ENCODE peak calls at places on chromosomes 3 and 15, in five cellular contexts. B is H1, J is HepG2, Y is GM12878, H is K562. Z is an unnamed sample. For H4K20me1, the result is how much of the 10 kb centered on the place peaks cover.

GRCh38 chr3:102339671-102340070 is 95.1 kb upstream of the ZPLD1 start:
- DNase-seq in B (no peak), J (no peak), Y (no peak), H (no peak), Z (no peak)

GRCh38 chr15:27973886-27974285 is 125.2 kb downstream of the OCA2 start:
- DNase-seq in B (no peak), J (no peak), Y (no peak), H (no peak), Z (no peak)

GRCh38 chr3:16102905-16103364 is 71.5 kb upstream of the GALNT15 start:
- DNase-seq in B (no peak), J (peak), Y (no peak), H (no peak), Z (no peak)

GRCh38 chr15:90686435-90687218 is 30.5 kb upstream of the BLM start:
- DNase-seq in B (no peak), J (no peak), Y (peak), H (no peak), Z (no peak)

GRCh38 chr3:47482411-47482810 is 6.7 kb upstream of the SCAP start:
- DNase-seq in B (no peak), J (no peak), Y (no peak), H (peak), Z (no peak)

GRCh38 chr3:139893264-139893962 is 41.6 kb upstream of the CLSTN2 start:
- DNase-seq in B (no peak), J (no peak), Y (no peak), H (no peak), Z (no peak)

GRCh38 chr3:147298511-147298982 is 107.8 kb downstream of the ZIC4 start:
- DNase-seq in B (no peak), J (peak), Y (no peak), H (no peak), Z (no peak)

GRCh38 chr3:195114026-195114425 is 156.9 kb downstream of the XXYLT1 start:
- DNase-seq in B (no peak), J (no peak), Y (no peak), H (no peak), Z (no peak)

GRCh38 chr3:152696962-152697361 is 138.0 kb upstream of the P2RY1 start:
- DNase-seq in B (no peak), J (no peak), Y (no peak), H (no peak), Z (no peak)

GRCh38 chr3:72818915-72819314 is 29.3 kb downstream of the SHQ1 start:
- DNase-seq in B (no peak), J (no peak), Y (no peak), H (no peak), Z (no peak)

GRCh38 chr15:74781673-74782595 is at the start of gene CSK:
- DNase-seq in B (peak), J (no peak), Y (no peak), H (peak), Z (no peak)

GRCh38 chr15:85582076-85582718 is 201.8 kb downstream of the AKAP13 start:
- DNase-seq in B (no peak), J (no peak), Y (peak), H (no peak), Z (no peak)

GRCh38 chr3:12999147-13000140 is 73.8 kb downstream of the IQSEC1 start:
- DNase-seq in B (no peak), J (peak), Y (no peak), H (peak), Z (peak)

GRCh38 chr3:53748512-53749271 is 97.5 kb downstream of the CHDH start:
- DNase-seq in B (no peak), J (no peak), Y (peak), H (no peak), Z (no peak)

GRCh38 chr3:26652157-26652556 is 29.6 kb downstream of the LRRC3B start:
- DNase-seq in B (no peak), J (no peak), Y (no peak), H (no peak), Z (no peak)

GRCh38 chr3:39126532-39127071 is 19.1 kb downstream of the TTC21A start:
- DNase-seq in B (no peak), J (peak), Y (no peak), H (peak), Z (no peak)

GRCh38 chr15:38622317-38622716 is 57.7 kb upstream of the RASGRP1 start:
- DNase-seq in B (no peak), J (no peak), Y (no peak), H (no peak), Z (no peak)

GRCh38 chr15:41465822-41466421 is 27.8 kb upstream of the ITPKA start:
- DNase-seq in B (no peak), J (peak), Y (no peak), H (peak), Z (peak)

GRCh38 chr3:47022540-47023161 is 43.2 kb downstream of the NBEAL2 start:
- DNase-seq in B (no peak), J (no peak), Y (no peak), H (no peak), Z (no peak)

GRCh38 chr15:72492733-72493132 is 18.6 kb downstream of the ARIH1 start:
- DNase-seq in B (no peak), J (no peak), Y (no peak), H (no peak), Z (no peak)

GRCh38 chr15:98949624-98950023 is 58.0 kb downstream of the PGPEP1L start:
- DNase-seq in B (no peak), J (no peak), Y (no peak), H (no peak), Z (no peak)

GRCh38 chr15:66654718-66655375 is 47.2 kb upstream of the SMAD6 start:
- DNase-seq in B (peak), J (no peak), Y (no peak), H (peak), Z (no peak)
- TF ChIP-seq RAD21 in B (no peak), J (no peak), Y (no peak), H (no peak), Z (no peak)

GRCh38 chr3:14237431-14237830 is 58.8 kb downstream of the LSM3 start:
- DNase-seq in B (no peak), J (no peak), Y (no peak), H (no peak), Z (no peak)
- TF ChIP-seq ZNF274 in B (no peak), J (no peak), Y (no peak), H (no peak), Z (no peak)

DNA sequence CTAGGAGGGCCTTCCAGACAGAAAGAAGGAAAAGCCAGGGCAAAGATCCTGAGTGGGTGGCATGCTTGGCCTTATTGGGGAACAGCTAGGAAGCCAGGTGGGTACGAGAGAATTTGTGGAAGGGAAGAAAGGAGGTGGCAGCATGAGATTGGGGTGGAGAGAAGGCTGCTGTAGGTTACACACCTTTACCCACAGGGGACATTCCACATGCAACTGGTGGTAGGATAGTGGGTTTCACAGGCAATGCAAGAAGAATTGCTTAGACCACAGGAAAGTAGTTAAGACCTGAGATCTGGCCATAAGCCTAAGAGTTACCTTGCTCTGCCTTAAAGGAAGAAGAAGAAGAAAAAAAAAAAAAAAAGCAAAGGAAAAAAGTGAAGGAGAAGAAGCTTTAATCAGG is 19.8 kb downstream of the ANP32A start:
- DNase-seq in B (no peak), J (no peak), Y (no peak), H (no peak), Z (no peak)
- H4K20me1 ChIP-seq in B (half or more), J (half or more), Y (under half), H (under half), Z (under half)

GRCh38 chr3:4887177-4887576 is 92.1 kb upstream of the BHLHE40 start:
- DNase-seq in B (no peak), J (no peak), Y (no peak), H (no peak), Z (no peak)

GRCh38 chr3:4886448-4886847 is 92.8 kb upstream of the BHLHE40 start:
- DNase-seq in B (no peak), J (no peak), Y (no peak), H (no peak), Z (no peak)

GRCh38 chr3:4888913-4889846 is 90.1 kb upstream of the BHLHE40 start:
- DNase-seq in B (no peak), J (no peak), Y (peak), H (no peak), Z (no peak)

GRCh38 chr3:4885322-4885721 is 93.9 kb upstream of the BHLHE40 start:
- DNase-seq in B (no peak), J (no peak), Y (no peak), H (no peak), Z (no peak)

GRCh38 chr3:4889896-4890295 is 89.3 kb upstream of the BHLHE40 start:
- DNase-seq in B (no peak), J (peak), Y (no peak), H (no peak), Z (no peak)
- TF ChIP-seq RAD21 in B (no peak), J (no peak), Y (no peak), H (no peak), Z (no peak)

GRCh38 chr3:161070980-161071663 is 34.0 kb downstream of the B3GALNT1 start:
- DNase-seq in B (no peak), J (no peak), Y (no peak), H (no peak), Z (no peak)
- TF ChIP-seq ZNF274 in B (no peak), J (no peak), Y (no peak), H (no peak), Z (no peak)